ENCODE peak calls at places on chromosomes 5 and 9, in five cellular contexts. One of them, this sample, is unnamed.

GRCh38 chr9:93266521-93267001 is 82.6 kb downstream of the WNK2 start:
- DNase-seq in K562: no peak
- DNase-seq in HepG2: no peak
- DNase-seq in GM12878: no peak
- DNase-seq in SK-N-SH: peak; percentile 12
- DNase-seq in this sample: no peak

GRCh38 chr9:128094166-128094949 is 26.3 kb downstream of the SLC25A25 start:
- DNase-seq in HepG2: no peak
- DNase-seq in GM12878: no peak
- DNase-seq in SK-N-SH: peak; percentile 88
- DNase-seq in K562: peak; percentile 97
- DNase-seq in this sample: peak; percentile 76

GRCh38 chr5:118968925-118969375 is 19.4 kb downstream of the DTWD2 start:
- DNase-seq in SK-N-SH: no peak
- DNase-seq in HepG2: peak; percentile 37
- DNase-seq in GM12878: no peak
- DNase-seq in K562: peak; percentile 11
- DNase-seq in this sample: no peak

GRCh38 chr9:27473135-27473534 is 51.0 kb upstream of the IFNK start:
- DNase-seq in HepG2: no peak
- DNase-seq in K562: peak; percentile 29
- DNase-seq in SK-N-SH: peak; percentile 16
- DNase-seq in GM12878: no peak
- DNase-seq in this sample: peak; percentile 39

GRCh38 chr5:82601085-82601484 is 322.9 kb upstream of the RPS23 start:
- DNase-seq in GM12878: no peak
- DNase-seq in K562: no peak
- DNase-seq in SK-N-SH: no peak
- DNase-seq in HepG2: peak; percentile 22
- DNase-seq in this sample: no peak

GRCh38 chr9:134536101-134536900 is 105.3 kb upstream of the COL5A1 start:
- DNase-seq in K562: no peak
- DNase-seq in GM12878: no peak
- DNase-seq in SK-N-SH: no peak
- DNase-seq in HepG2: no peak
- DNase-seq in this sample: no peak

GRCh38 chr5:141001466-141001853 is 35.2 kb downstream of the PCDHAC2 start:
- DNase-seq in SK-N-SH: peak; percentile 61
- DNase-seq in GM12878: no peak
- DNase-seq in K562: no peak
- DNase-seq in HepG2: no peak
- DNase-seq in this sample: no peak

GRCh38 chr9:114300153-114300845 is 22.6 kb upstream of the ORM1 start:
- DNase-seq in SK-N-SH: no peak
- DNase-seq in K562: no peak
- DNase-seq in GM12878: no peak
- DNase-seq in HepG2: no peak
- DNase-seq in this sample: no peak

GRCh38 chr5:178455480-178455835 is 134.7 kb downstream of the COL23A1 start:
- DNase-seq in K562: no peak
- DNase-seq in HepG2: no peak
- DNase-seq in SK-N-SH: no peak
- DNase-seq in GM12878: no peak
- DNase-seq in this sample: no peak

GRCh38 chr9:87123830-87124229 is 176.5 kb upstream of the GAS1 start:
- DNase-seq in SK-N-SH: no peak
- DNase-seq in HepG2: no peak
- DNase-seq in GM12878: no peak
- DNase-seq in K562: no peak
- DNase-seq in this sample: no peak

GRCh38 chr5:117455236-117456233 is 880.9 kb upstream of the SEMA6A start:
- DNase-seq in K562: no peak
- DNase-seq in SK-N-SH: no peak
- DNase-seq in HepG2: peak; percentile 22
- DNase-seq in GM12878: no peak
- DNase-seq in this sample: peak; percentile 42

GRCh38 chr9:97572892-97573365 is 60.2 kb downstream of the TSTD2 start:
- DNase-seq in K562: no peak
- DNase-seq in GM12878: no peak
- DNase-seq in SK-N-SH: no peak
- DNase-seq in HepG2: no peak
- DNase-seq in this sample: no peak

GRCh38 chr5:75948441-75948840 is 134.7 kb upstream of the SV2C start:
- DNase-seq in K562: no peak
- DNase-seq in HepG2: no peak
- DNase-seq in GM12878: no peak
- DNase-seq in SK-N-SH: no peak
- DNase-seq in this sample: no peak

DNA sequence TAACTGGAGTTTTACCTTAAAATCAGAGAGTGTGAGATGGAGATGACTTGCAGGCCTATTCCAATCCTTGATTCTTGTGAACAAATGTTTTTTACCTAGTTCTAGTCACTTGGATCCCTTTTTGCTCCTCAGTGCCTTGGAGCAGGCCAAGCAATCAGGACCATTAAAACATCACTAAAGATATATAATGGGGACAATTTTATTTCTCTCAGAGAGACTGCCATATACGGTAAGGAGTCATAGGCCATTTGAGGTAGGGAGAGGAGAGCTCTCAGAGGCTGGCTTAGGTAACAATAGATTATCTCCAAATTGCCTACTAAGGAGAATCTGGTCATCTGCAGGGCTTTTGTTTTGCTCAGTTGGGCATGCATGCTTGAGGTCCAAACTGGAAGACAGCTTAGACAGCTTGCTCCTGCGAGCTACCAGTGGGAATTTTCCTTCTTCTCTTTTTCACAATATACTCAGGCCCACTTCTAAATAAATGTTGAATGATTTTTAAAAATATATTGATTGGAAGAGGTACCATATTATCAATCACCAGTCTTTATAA is 44.0 kb downstream of the FREM1 start:
- DNase-seq in SK-N-SH: no peak
- DNase-seq in K562: no peak
- DNase-seq in HepG2: no peak
- DNase-seq in GM12878: no peak
- DNase-seq in this sample: no peak
- TF ChIP-seq FOXM1 in SK-N-SH: no peak
- TF ChIP-seq FOXM1 in K562: no peak
- TF ChIP-seq FOXM1 in HepG2: no peak
- TF ChIP-seq FOXM1 in GM12878: no peak
- TF ChIP-seq FOXM1 in this sample: no peak

GRCh38 chr5:153965102-153965645 is 73.5 kb downstream of the FAM114A2 start:
- DNase-seq in SK-N-SH: peak; percentile 77
- DNase-seq in HepG2: peak; percentile 55
- DNase-seq in K562: peak; percentile 70
- DNase-seq in GM12878: peak; percentile 13
- DNase-seq in this sample: peak; percentile 78
- TF ChIP-seq FOXM1 in SK-N-SH: no peak
- TF ChIP-seq FOXM1 in HepG2: no peak
- TF ChIP-seq FOXM1 in K562: no peak
- TF ChIP-seq FOXM1 in GM12878: no peak
- TF ChIP-seq FOXM1 in this sample: no peak

DNA sequence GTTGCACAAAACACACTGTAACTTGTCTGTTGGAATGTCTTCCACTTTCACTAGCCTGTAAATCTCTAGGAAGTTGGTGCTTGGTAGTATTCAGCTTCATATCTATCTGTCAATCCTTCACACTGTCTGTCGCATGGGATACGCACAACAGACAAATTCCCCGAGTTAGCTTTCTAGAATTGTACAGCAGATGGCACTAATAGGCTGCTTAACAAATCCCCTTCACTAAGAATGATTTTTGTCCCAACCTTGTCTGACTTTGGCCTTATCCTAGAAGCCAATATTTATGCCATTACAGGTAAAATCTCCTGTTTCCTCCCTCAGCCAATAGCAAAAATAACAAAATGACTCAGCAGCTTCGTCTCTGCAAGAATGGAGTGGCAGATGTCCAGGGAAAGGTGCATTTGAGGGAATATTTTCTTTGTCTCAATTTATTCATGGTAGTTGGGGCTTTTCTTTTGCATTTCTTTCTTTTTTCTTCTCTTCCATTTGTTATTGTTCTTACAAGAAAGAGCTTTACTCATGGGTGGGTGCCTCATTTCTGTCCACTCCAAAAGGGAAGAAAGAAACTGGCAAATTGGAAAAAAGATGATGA is 3.1 kb downstream of the NUDT2 start:
- DNase-seq in SK-N-SH: peak; percentile 46
- DNase-seq in K562: peak; percentile 56
- DNase-seq in GM12878: peak; percentile 12
- DNase-seq in HepG2: peak; percentile 60
- DNase-seq in this sample: peak; percentile 31
- TF ChIP-seq FOXM1 in SK-N-SH: no peak
- TF ChIP-seq FOXM1 in K562: no peak
- TF ChIP-seq FOXM1 in GM12878: no peak
- TF ChIP-seq FOXM1 in HepG2: no peak
- TF ChIP-seq FOXM1 in this sample: no peak

GRCh38 chr5:68449380-68449779 is 233.8 kb downstream of the PIK3R1 start:
- DNase-seq in HepG2: no peak
- DNase-seq in GM12878: no peak
- DNase-seq in K562: no peak
- DNase-seq in SK-N-SH: no peak
- DNase-seq in this sample: no peak

GRCh38 chr5:68452286-68452685 is 236.7 kb downstream of the PIK3R1 start:
- DNase-seq in K562: peak; percentile 51
- DNase-seq in SK-N-SH: no peak
- DNase-seq in HepG2: peak; percentile 52
- DNase-seq in GM12878: no peak
- DNase-seq in this sample: no peak

GRCh38 chr5:68447121-68447520 is 231.6 kb downstream of the PIK3R1 start:
- DNase-seq in SK-N-SH: no peak
- DNase-seq in K562: no peak
- DNase-seq in HepG2: no peak
- DNase-seq in GM12878: no peak
- DNase-seq in this sample: no peak

GRCh38 chr5:68447530-68447929 is 232.0 kb downstream of the PIK3R1 start:
- DNase-seq in SK-N-SH: no peak
- DNase-seq in GM12878: no peak
- DNase-seq in HepG2: no peak
- DNase-seq in K562: no peak
- DNase-seq in this sample: no peak

DNA sequence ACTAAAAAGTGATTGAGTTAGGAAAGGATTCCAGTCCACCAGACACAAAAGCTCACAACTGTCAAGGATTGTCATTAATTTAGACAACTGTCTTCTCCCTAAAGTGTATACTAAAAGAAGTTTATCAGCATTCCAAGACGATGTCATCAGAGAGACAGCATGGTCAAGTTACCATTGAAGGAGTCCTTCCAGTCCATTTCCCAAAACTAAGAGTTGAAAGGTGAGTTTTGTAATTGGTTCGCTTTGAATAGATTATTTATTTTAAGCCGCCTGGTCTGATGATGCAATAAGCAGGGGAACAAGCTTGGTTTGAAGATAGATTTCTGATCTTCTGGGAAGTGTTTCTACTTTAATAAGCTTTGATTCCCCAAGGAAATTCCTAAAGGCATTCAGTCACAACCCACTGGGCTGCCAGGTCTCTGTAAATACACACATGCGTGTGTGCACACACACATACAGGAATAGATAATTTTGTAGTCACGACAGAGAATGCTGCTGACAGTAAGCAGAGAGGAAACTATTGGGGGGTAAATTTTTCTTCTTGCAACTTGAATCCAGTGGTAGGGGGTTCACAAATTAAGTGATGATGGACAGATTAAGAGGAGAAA is 234.8 kb downstream of the PIK3R1 start:
- DNase-seq in K562: no peak
- DNase-seq in SK-N-SH: no peak
- DNase-seq in HepG2: no peak
- DNase-seq in GM12878: no peak
- DNase-seq in this sample: no peak
- TF ChIP-seq FOXM1 in K562: no peak
- TF ChIP-seq FOXM1 in SK-N-SH: no peak
- TF ChIP-seq FOXM1 in HepG2: no peak
- TF ChIP-seq FOXM1 in GM12878: no peak
- TF ChIP-seq FOXM1 in this sample: no peak

DNA sequence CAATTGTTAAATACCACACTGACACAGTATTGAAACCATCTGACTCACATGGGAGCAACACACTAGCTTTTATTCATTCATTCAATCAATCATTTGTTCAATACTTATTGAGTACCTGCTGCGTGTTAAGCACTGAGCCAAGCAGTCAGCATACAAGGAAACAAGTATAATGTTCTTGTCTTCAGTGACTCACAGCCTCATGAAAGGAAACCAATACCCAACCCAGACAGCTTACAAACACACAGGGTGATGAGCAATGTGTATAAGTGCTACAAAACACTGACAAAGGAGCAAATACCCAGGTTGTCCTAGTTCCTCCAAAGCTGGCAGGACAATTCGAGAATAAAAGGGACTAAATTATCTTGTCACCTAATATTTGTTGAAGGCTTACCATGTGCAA is 67.6 kb upstream of the RASEF start:
- DNase-seq in HepG2: no peak
- DNase-seq in SK-N-SH: no peak
- DNase-seq in K562: no peak
- DNase-seq in GM12878: no peak
- DNase-seq in this sample: no peak
- TF ChIP-seq FOXM1 in HepG2: no peak
- TF ChIP-seq FOXM1 in SK-N-SH: no peak
- TF ChIP-seq FOXM1 in K562: no peak
- TF ChIP-seq FOXM1 in GM12878: no peak
- TF ChIP-seq FOXM1 in this sample: no peak

GRCh38 chr5:144183254-144183889 is 12.7 kb downstream of the KCTD16 start:
- DNase-seq in HepG2: no peak
- DNase-seq in K562: peak; percentile 22
- DNase-seq in GM12878: no peak
- DNase-seq in SK-N-SH: peak; percentile 44
- DNase-seq in this sample: peak; percentile 10
- TF ChIP-seq FOXM1 in HepG2: no peak
- TF ChIP-seq FOXM1 in K562: no peak
- TF ChIP-seq FOXM1 in GM12878: no peak
- TF ChIP-seq FOXM1 in SK-N-SH: no peak
- TF ChIP-seq FOXM1 in this sample: no peak

DNA sequence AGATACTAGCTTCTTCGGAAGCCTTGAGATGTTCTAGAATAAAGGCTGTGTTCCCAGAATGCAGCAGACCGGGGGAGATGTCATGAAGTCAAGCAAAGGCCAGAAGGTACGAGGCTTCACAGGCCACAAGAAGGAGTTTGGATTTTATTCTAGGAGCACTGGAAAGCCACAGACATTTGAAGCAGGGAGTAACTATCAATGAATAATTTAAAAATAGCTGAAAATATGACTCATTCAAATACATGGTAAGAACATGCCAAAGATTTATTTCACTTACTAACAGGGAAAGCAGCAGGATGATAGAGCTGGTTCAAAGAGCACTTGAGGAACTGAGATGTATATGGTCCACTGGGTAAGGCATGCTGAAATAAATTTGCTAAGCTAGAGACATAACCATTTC is 53.2 kb downstream of the MSX2 start:
- DNase-seq in HepG2: no peak
- DNase-seq in SK-N-SH: no peak
- DNase-seq in GM12878: no peak
- DNase-seq in K562: no peak
- DNase-seq in this sample: no peak
- TF ChIP-seq FOXM1 in HepG2: no peak
- TF ChIP-seq FOXM1 in SK-N-SH: no peak
- TF ChIP-seq FOXM1 in GM12878: no peak
- TF ChIP-seq FOXM1 in K562: no peak
- TF ChIP-seq FOXM1 in this sample: no peak